ENCODE peak calls at places on chromosomes 13 and 19, in eight cellular contexts. One of them, this sample, is unnamed.

GRCh38 chr19:33405491-33406461 is 32.3 kb downstream of the CEBPG start:
- DNase-seq in neural progenitor cell: no peak
- DNase-seq in dorsolateral prefrontal cortex: no peak
- DNase-seq in HCT116: no peak
- DNase-seq in testis: no peak
- DNase-seq in CD4-positive, alpha-beta memory T cell: no peak
- DNase-seq in hepatocyte: no peak
- DNase-seq in uterus: peak; percentile 14
- DNase-seq in this sample: peak; percentile 57

GRCh38 chr19:20787766-20788165 is 11.7 kb downstream of the ZNF66 start:
- DNase-seq in neural progenitor cell: no peak
- DNase-seq in dorsolateral prefrontal cortex: no peak
- DNase-seq in HCT116: no peak
- DNase-seq in testis: no peak
- DNase-seq in CD4-positive, alpha-beta memory T cell: no peak
- DNase-seq in hepatocyte: no peak
- DNase-seq in uterus: no peak
- DNase-seq in this sample: no peak

GRCh38 chr19:7500811-7501450 is 12.1 kb upstream of the PEX11G start:
- DNase-seq in neural progenitor cell: peak; percentile 94
- DNase-seq in dorsolateral prefrontal cortex: peak; percentile 73
- DNase-seq in HCT116: peak; percentile 78
- DNase-seq in testis: peak; percentile 89
- DNase-seq in CD4-positive, alpha-beta memory T cell: no peak
- DNase-seq in hepatocyte: peak; percentile 82
- DNase-seq in uterus: no peak
- DNase-seq in this sample: peak; percentile 98

GRCh38 chr19:8377598-8377997 is 12.6 kb upstream of the RAB11B start:
- DNase-seq in neural progenitor cell: no peak
- DNase-seq in dorsolateral prefrontal cortex: no peak
- DNase-seq in HCT116: no peak
- DNase-seq in testis: no peak
- DNase-seq in CD4-positive, alpha-beta memory T cell: no peak
- DNase-seq in hepatocyte: no peak
- DNase-seq in uterus: no peak
- DNase-seq in this sample: no peak

GRCh38 chr19:44113784-44114390 is 688 bp downstream of the ZNF225 start:
- DNase-seq in neural progenitor cell: peak; percentile 20
- DNase-seq in dorsolateral prefrontal cortex: no peak
- DNase-seq in HCT116: no peak
- DNase-seq in testis: peak; percentile 37
- DNase-seq in CD4-positive, alpha-beta memory T cell: no peak
- DNase-seq in hepatocyte: no peak
- DNase-seq in uterus: peak; percentile 18
- DNase-seq in this sample: peak; percentile 47

GRCh38 chr19:33449799-33450198 is 71.8 kb downstream of the PEPD start:
- DNase-seq in neural progenitor cell: no peak
- DNase-seq in dorsolateral prefrontal cortex: no peak
- DNase-seq in HCT116: no peak
- DNase-seq in testis: no peak
- DNase-seq in CD4-positive, alpha-beta memory T cell: no peak
- DNase-seq in hepatocyte: no peak
- DNase-seq in uterus: no peak
- DNase-seq in this sample: no peak

GRCh38 chr13:95956589-95957148 is 96.5 kb downstream of the UGGT2 start:
- DNase-seq in neural progenitor cell: no peak
- DNase-seq in dorsolateral prefrontal cortex: no peak
- DNase-seq in HCT116: no peak
- DNase-seq in testis: no peak
- DNase-seq in CD4-positive, alpha-beta memory T cell: no peak
- DNase-seq in hepatocyte: no peak
- DNase-seq in uterus: no peak
- DNase-seq in this sample: no peak

GRCh38 chr13:79999601-80000000 is 341.3 kb downstream of the SPRY2 start:
- DNase-seq in neural progenitor cell: no peak
- DNase-seq in dorsolateral prefrontal cortex: no peak
- DNase-seq in HCT116: no peak
- DNase-seq in testis: no peak
- DNase-seq in CD4-positive, alpha-beta memory T cell: no peak
- DNase-seq in hepatocyte: no peak
- DNase-seq in uterus: no peak
- DNase-seq in this sample: no peak

GRCh38 chr19:17234911-17235617 is 9.0 kb downstream of the OCEL1 start:
- DNase-seq in neural progenitor cell: peak; percentile 76
- DNase-seq in dorsolateral prefrontal cortex: no peak
- DNase-seq in HCT116: no peak
- DNase-seq in testis: peak; percentile 60
- DNase-seq in CD4-positive, alpha-beta memory T cell: peak; percentile 50
- DNase-seq in hepatocyte: no peak
- DNase-seq in uterus: peak; percentile 64
- DNase-seq in this sample: peak; percentile 94

GRCh38 chr19:15417699-15418098 is 1.1 kb downstream of the AKAP8L start:
- DNase-seq in neural progenitor cell: no peak
- DNase-seq in dorsolateral prefrontal cortex: no peak
- DNase-seq in HCT116: no peak
- DNase-seq in testis: no peak
- DNase-seq in CD4-positive, alpha-beta memory T cell: no peak
- DNase-seq in hepatocyte: no peak
- DNase-seq in uterus: no peak
- DNase-seq in this sample: peak; percentile 36

GRCh38 chr13:86974995-86975328 is 696.2 kb upstream of the SLITRK5 start:
- DNase-seq in neural progenitor cell: peak; percentile 46
- DNase-seq in dorsolateral prefrontal cortex: no peak
- DNase-seq in HCT116: no peak
- DNase-seq in testis: no peak
- DNase-seq in CD4-positive, alpha-beta memory T cell: no peak
- DNase-seq in hepatocyte: no peak
- DNase-seq in uterus: no peak
- DNase-seq in this sample: peak; percentile 6

GRCh38 chr19:12255372-12255771 is 39.3 kb downstream of the ZNF44 start:
- DNase-seq in neural progenitor cell: no peak
- DNase-seq in dorsolateral prefrontal cortex: no peak
- DNase-seq in HCT116: no peak
- DNase-seq in testis: no peak
- DNase-seq in CD4-positive, alpha-beta memory T cell: no peak
- DNase-seq in hepatocyte: no peak
- DNase-seq in uterus: no peak
- DNase-seq in this sample: no peak

GRCh38 chr19:16085115-16085514 is 8.8 kb downstream of the TPM4 start:
- DNase-seq in neural progenitor cell: no peak
- DNase-seq in dorsolateral prefrontal cortex: no peak
- DNase-seq in HCT116: no peak
- DNase-seq in testis: no peak
- DNase-seq in CD4-positive, alpha-beta memory T cell: no peak
- DNase-seq in hepatocyte: no peak
- DNase-seq in uterus: no peak
- DNase-seq in this sample: no peak

GRCh38 chr19:3660493-3661219 is 34.1 kb upstream of the CACTIN start:
- DNase-seq in neural progenitor cell: no peak
- DNase-seq in dorsolateral prefrontal cortex: no peak
- DNase-seq in HCT116: no peak
- DNase-seq in testis: no peak
- DNase-seq in CD4-positive, alpha-beta memory T cell: no peak
- DNase-seq in hepatocyte: no peak
- DNase-seq in uterus: no peak
- DNase-seq in this sample: no peak

GRCh38 chr19:35757231-35757748 is 461 bp upstream of the HSPB6 start:
- DNase-seq in neural progenitor cell: peak; percentile 66
- DNase-seq in dorsolateral prefrontal cortex: no peak
- DNase-seq in HCT116: no peak
- DNase-seq in testis: peak; percentile 91
- DNase-seq in CD4-positive, alpha-beta memory T cell: no peak
- DNase-seq in hepatocyte: peak; percentile 92
- DNase-seq in uterus: peak; percentile 98
- DNase-seq in this sample: peak; percentile 74

GRCh38 chr19:43574424-43575155 is 737 bp downstream of the XRCC1 start:
- DNase-seq in neural progenitor cell: peak; percentile 38
- DNase-seq in dorsolateral prefrontal cortex: no peak
- DNase-seq in HCT116: no peak
- DNase-seq in testis: no peak
- DNase-seq in CD4-positive, alpha-beta memory T cell: peak; percentile 6
- DNase-seq in hepatocyte: no peak
- DNase-seq in uterus: no peak
- DNase-seq in this sample: no peak

GRCh38 chr19:39533003-39533512 is 406 bp upstream of the EID2B start:
- DNase-seq in neural progenitor cell: no peak
- DNase-seq in dorsolateral prefrontal cortex: no peak
- DNase-seq in HCT116: no peak
- DNase-seq in testis: no peak
- DNase-seq in CD4-positive, alpha-beta memory T cell: no peak
- DNase-seq in hepatocyte: no peak
- DNase-seq in uterus: no peak
- DNase-seq in this sample: no peak
- H3K4me3 ChIP-seq in neural progenitor cell: no peak overlapping the region
- H3K4me3 ChIP-seq in dorsolateral prefrontal cortex: peak overlapping the region; percentile 76
- H3K4me3 ChIP-seq in HCT116: peak overlapping the region; percentile 82
- H3K4me3 ChIP-seq in testis: peak overlapping the region; percentile 96
- H3K4me3 ChIP-seq in CD4-positive, alpha-beta memory T cell: no peak overlapping the region
- H3K4me3 ChIP-seq in hepatocyte: no peak overlapping the region
- H3K4me3 ChIP-seq in uterus: no peak overlapping the region
- H3K4me3 ChIP-seq in this sample: no peak overlapping the region

DNA sequence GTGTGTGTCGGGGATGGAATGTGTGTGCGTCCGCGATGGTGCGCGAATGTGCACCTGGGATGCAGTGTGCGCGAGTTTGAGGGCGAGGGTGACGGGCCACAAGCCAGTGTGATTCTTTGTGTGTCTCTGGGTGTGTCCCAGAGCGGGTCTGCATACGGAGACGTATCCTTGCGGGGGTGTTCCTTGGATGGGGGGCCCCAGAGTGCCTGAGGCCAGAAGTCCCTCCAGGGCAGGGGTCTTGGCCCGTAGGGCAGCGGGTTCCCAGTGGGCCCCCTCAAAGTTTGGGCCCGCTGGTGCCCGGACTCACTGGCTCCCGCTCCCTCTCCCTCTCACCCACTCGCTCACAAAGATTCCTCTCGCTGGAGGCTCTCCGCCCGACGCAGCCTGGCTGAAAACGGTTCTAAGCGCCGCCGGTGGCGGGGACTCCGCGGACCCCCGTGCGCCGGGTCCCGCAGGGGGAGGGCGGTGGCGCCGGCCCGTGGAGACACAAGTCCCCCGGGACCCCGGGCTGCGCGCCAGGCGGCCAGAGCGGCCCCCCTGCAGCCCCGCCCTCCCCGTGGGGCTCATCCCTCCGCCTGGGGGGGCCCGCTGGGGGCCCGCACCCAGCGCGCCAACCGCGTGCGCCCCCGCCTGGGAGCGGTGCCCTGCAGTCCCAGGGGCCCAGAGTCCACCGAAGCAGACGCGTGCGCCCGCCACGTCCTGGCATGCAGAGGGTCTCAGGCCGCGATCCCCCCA is 886 bp downstream of the CRLF1 start:
- DNase-seq in neural progenitor cell: peak; percentile 47
- DNase-seq in dorsolateral prefrontal cortex: no peak
- DNase-seq in HCT116: no peak
- DNase-seq in testis: no peak
- DNase-seq in CD4-positive, alpha-beta memory T cell: no peak
- DNase-seq in hepatocyte: no peak
- DNase-seq in uterus: no peak
- DNase-seq in this sample: peak; percentile 80
- H3K27me3 ChIP-seq in neural progenitor cell: peaks cover 98% of the 10 kb centered on the region
- H3K27me3 ChIP-seq in dorsolateral prefrontal cortex: peaks cover 67% of the 10 kb centered on the region
- H3K27me3 ChIP-seq in HCT116: peaks cover 13% of the 10 kb centered on the region
- H3K27me3 ChIP-seq in testis: no peaks in the 10 kb centered on the region
- H3K27me3 ChIP-seq in CD4-positive, alpha-beta memory T cell: peaks cover 52% of the 10 kb centered on the region
- H3K27me3 ChIP-seq in hepatocyte: peaks cover 87% of the 10 kb centered on the region
- H3K27me3 ChIP-seq in uterus: peaks cover 42% of the 10 kb centered on the region
- H3K27me3 ChIP-seq in this sample: peaks cover 78% of the 10 kb centered on the region

GRCh38 chr13:110304256-110304655 is 2.7 kb downstream of the COL4A1 start:
- DNase-seq in neural progenitor cell: no peak
- DNase-seq in dorsolateral prefrontal cortex: no peak
- DNase-seq in HCT116: no peak
- DNase-seq in testis: no peak
- DNase-seq in CD4-positive, alpha-beta memory T cell: no peak
- DNase-seq in hepatocyte: peak; percentile 35
- DNase-seq in uterus: peak; percentile 68
- DNase-seq in this sample: no peak

GRCh38 chr13:110303644-110304043 is 3.3 kb downstream of the COL4A1 start:
- DNase-seq in neural progenitor cell: no peak
- DNase-seq in dorsolateral prefrontal cortex: no peak
- DNase-seq in HCT116: no peak
- DNase-seq in testis: no peak
- DNase-seq in CD4-positive, alpha-beta memory T cell: no peak
- DNase-seq in hepatocyte: no peak
- DNase-seq in uterus: no peak
- DNase-seq in this sample: no peak

GRCh38 chr13:110302154-110302553 is 4.8 kb downstream of the COL4A1 start:
- DNase-seq in neural progenitor cell: no peak
- DNase-seq in dorsolateral prefrontal cortex: no peak
- DNase-seq in HCT116: no peak
- DNase-seq in testis: no peak
- DNase-seq in CD4-positive, alpha-beta memory T cell: no peak
- DNase-seq in hepatocyte: no peak
- DNase-seq in uterus: peak; percentile 14
- DNase-seq in this sample: no peak

GRCh38 chr13:110301606-110302131 is 5.3 kb downstream of the COL4A1 start:
- DNase-seq in neural progenitor cell: peak; percentile 46
- DNase-seq in dorsolateral prefrontal cortex: no peak
- DNase-seq in HCT116: no peak
- DNase-seq in testis: no peak
- DNase-seq in CD4-positive, alpha-beta memory T cell: no peak
- DNase-seq in hepatocyte: peak; percentile 58
- DNase-seq in uterus: peak; percentile 39
- DNase-seq in this sample: no peak

DNA sequence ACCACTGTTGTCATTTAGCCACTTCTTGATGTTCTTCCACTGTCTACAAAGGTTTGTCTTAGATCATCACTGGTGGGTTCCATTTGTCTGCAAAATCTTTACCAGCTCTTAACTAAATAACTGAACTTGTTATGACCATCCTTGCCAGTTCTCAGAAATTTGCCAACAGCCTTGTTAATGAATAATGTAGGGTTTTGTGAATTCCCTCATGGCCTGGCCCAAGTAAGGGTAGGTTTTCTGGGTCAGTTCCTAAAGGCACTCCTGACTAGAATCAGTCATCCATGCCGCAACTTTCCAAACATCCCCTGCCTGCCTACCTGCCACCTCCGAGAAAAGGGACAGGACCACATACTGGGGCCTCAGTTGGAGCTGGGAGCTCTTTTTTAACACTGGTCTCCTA is 4.0 kb downstream of the COL4A1 start:
- DNase-seq in neural progenitor cell: no peak
- DNase-seq in dorsolateral prefrontal cortex: no peak
- DNase-seq in HCT116: no peak
- DNase-seq in testis: no peak
- DNase-seq in CD4-positive, alpha-beta memory T cell: no peak
- DNase-seq in hepatocyte: no peak
- DNase-seq in uterus: peak; percentile 11
- DNase-seq in this sample: no peak
- H3K4me3 ChIP-seq in neural progenitor cell: no peak overlapping the region
- H3K4me3 ChIP-seq in dorsolateral prefrontal cortex: no peak overlapping the region
- H3K4me3 ChIP-seq in HCT116: no peak overlapping the region
- H3K4me3 ChIP-seq in testis: no peak overlapping the region
- H3K4me3 ChIP-seq in CD4-positive, alpha-beta memory T cell: no peak overlapping the region
- H3K4me3 ChIP-seq in hepatocyte: no peak overlapping the region
- H3K4me3 ChIP-seq in uterus: no peak overlapping the region
- H3K4me3 ChIP-seq in this sample: no peak overlapping the region

DNA sequence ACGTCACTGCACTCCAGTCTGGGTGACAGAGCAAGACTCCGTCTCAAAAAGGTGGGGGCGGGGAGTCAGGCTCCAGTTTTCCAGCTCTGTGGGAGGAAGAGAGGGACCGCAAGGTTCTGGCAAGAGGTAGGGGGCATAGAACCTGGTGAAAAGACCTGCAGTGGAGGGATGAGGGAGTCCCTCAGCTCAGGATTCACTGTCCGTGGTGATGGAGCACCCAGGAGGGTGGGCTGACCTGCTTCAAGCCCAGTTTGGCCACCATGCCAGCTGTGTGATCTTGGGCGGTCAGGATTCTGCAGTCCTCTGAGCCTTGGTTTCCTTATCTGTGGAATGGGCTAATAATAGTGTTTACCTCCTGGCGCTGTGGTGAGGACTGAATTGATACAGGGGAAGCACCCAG is 21.2 kb downstream of the SLC8A2 start:
- DNase-seq in neural progenitor cell: no peak
- DNase-seq in dorsolateral prefrontal cortex: no peak
- DNase-seq in HCT116: no peak
- DNase-seq in testis: no peak
- DNase-seq in CD4-positive, alpha-beta memory T cell: no peak
- DNase-seq in hepatocyte: no peak
- DNase-seq in uterus: no peak
- DNase-seq in this sample: no peak
- H3K27me3 ChIP-seq in neural progenitor cell: peaks cover 50% of the 10 kb centered on the region
- H3K27me3 ChIP-seq in dorsolateral prefrontal cortex: peaks cover 8% of the 10 kb centered on the region
- H3K27me3 ChIP-seq in HCT116: peaks cover 6% of the 10 kb centered on the region
- H3K27me3 ChIP-seq in testis: no peaks in the 10 kb centered on the region
- H3K27me3 ChIP-seq in CD4-positive, alpha-beta memory T cell: peaks cover 9% of the 10 kb centered on the region
- H3K27me3 ChIP-seq in hepatocyte: peaks cover 50% of the 10 kb centered on the region
- H3K27me3 ChIP-seq in uterus: peaks cover 4% of the 10 kb centered on the region
- H3K27me3 ChIP-seq in this sample: peaks cover 20% of the 10 kb centered on the region